ENCODE peak calls at places on chromosomes 4 and X, in four cellular contexts. Z is cardiac muscle cell; P is activated effector memory CD4-positive, alpha-beta T cell treated with anti-CD3 and anti-CD28 coated beads, Interleukin-2, amount 50 U/mL, for 16 hours; A is heart left ventricle. F is an unnamed sample.

GRCh38 chr4:5782829-5783476 is 72.0 kb downstream of the EVC start:
- DNase-seq in A (no peak), Z (no peak), P (no peak), F (no peak)

GRCh38 chrX:100768679-100769338 is 36.9 kb upstream of the SYTL4 start:
- DNase-seq in Z (peak), A (peak), P (peak), F (peak)

GRCh38 chr4:2761035-2761923 is 5.1 kb upstream of the TNIP2 start:
- DNase-seq in Z (peak), P (peak), A (no peak), F (no peak)

GRCh38 chrX:1476682-1477081 is 24.0 kb upstream of the ASMTL start:
- DNase-seq in P (no peak), A (no peak), Z (no peak), F (no peak)

GRCh38 chrX:39873111-39873510 is 224.6 kb downstream of the BCOR start:
- DNase-seq in A (no peak), Z (no peak), P (no peak), F (no peak)

GRCh38 chr4:21097026-21097425 is 396.8 kb downstream of the PACRGL start:
- DNase-seq in Z (no peak), P (no peak), A (no peak), F (no peak)

GRCh38 chrX:114049063-114049462 is 534.8 kb upstream of the HTR2C start:
- DNase-seq in A (no peak), Z (no peak), P (no peak), F (no peak)

GRCh38 chrX:70001269-70001668 is 48.5 kb downstream of the AWAT2 start:
- DNase-seq in A (peak), Z (peak), P (no peak), F (no peak)

GRCh38 chr4:103429283-103429682 is 231.1 kb upstream of the CENPE start:
- DNase-seq in A (no peak), Z (no peak), P (no peak), F (no peak)

GRCh38 chrX:88660836-88661235 is 86.2 kb upstream of the CPXCR1 start:
- DNase-seq in P (no peak), Z (no peak), A (no peak), F (no peak)

GRCh38 chr4:86957214-86957613 is 22.4 kb downstream of the AFF1 start:
- DNase-seq in Z (peak), P (no peak), A (no peak), F (no peak)

GRCh38 chrX:40167240-40168182 is 69.8 kb upstream of the BCOR start:
- DNase-seq in Z (no peak), A (peak), P (no peak), F (no peak)

GRCh38 chrX:118685393-118685792 is 42.0 kb upstream of the IL13RA1 start:
- DNase-seq in P (no peak), A (no peak), Z (no peak), F (no peak)

GRCh38 chrX:39752820-39753219 is 344.9 kb downstream of the BCOR start:
- DNase-seq in A (no peak), Z (peak), P (no peak), F (no peak)

GRCh38 chr4:163384434-163384833 is 40.7 kb downstream of the NPY5R start:
- DNase-seq in A (no peak), Z (no peak), P (no peak), F (no peak)

F was measured in activated T-helper 9 cell treated with anti-CD3 and anti-CD28 coated beads, Interleukin-2, amount 50 U/mL, for 16 hours.